ENCODE peak calls at places on chromosomes 12 and 14, in ten cellular contexts. T is heart right ventricle; Z is upper lobe of right lung; V is neuronal stem cell; M is mucosa of descending colon; R is mesendoderm; O is PC-3; Q is ovary; S is OCI-LY7; W is CD8-positive, alpha-beta memory T cell. A is an unnamed sample.

GRCh38 chr14:61418749-61419148 is 97.4 kb downstream of the PRKCH start:
- DNase-seq in T (no peak), Z (no peak), V (no peak), M (no peak), R (no peak), O (no peak), Q (no peak), S (no peak), W (no peak), A (no peak)

GRCh38 chr14:105933238-105933637 is 406.9 kb downstream of the TMEM121 start:
- DNase-seq in T (no peak), Z (no peak), V (no peak), M (no peak), R (no peak), O (no peak), Q (no peak), S (no peak), W (no peak), A (peak; percentile 16)

GRCh38 chr12:70332236-70332635 is 33.9 kb upstream of the KCNMB4 start:
- DNase-seq in T (no peak), Z (no peak), V (no peak), M (no peak), R (peak; percentile 44), O (no peak), Q (no peak), S (no peak), W (no peak), A (no peak)

GRCh38 chr14:95493503-95493902 is 22.9 kb downstream of the SYNE3 start:
- DNase-seq in T (no peak), Z (no peak), V (no peak), M (peak; percentile 21), R (no peak), O (no peak), Q (no peak), S (no peak), W (no peak), A (no peak)

GRCh38 chr12:11749943-11750690 is 100.6 kb downstream of the ETV6 start:
- DNase-seq in T (no peak), Z (no peak), V (no peak), M (no peak), R (no peak), O (no peak), Q (no peak), S (peak; percentile 93), W (no peak), A (no peak)

GRCh38 chr12:38138225-38139221 is 178.1 kb upstream of the ALG10B start:
- DNase-seq in T (no peak), Z (peak; percentile 77), V (peak; percentile 24), M (peak; percentile 51), R (peak; percentile 57), O (peak; percentile 96), Q (peak; percentile 51), S (peak; percentile 49), W (peak; percentile 52), A (peak; percentile 64)

GRCh38 chr12:92349635-92350034 is 204.0 kb upstream of the BTG1 start:
- DNase-seq in T (no peak), Z (no peak), V (no peak), M (no peak), R (no peak), O (no peak), Q (no peak), S (no peak), W (no peak), A (no peak)

GRCh38 chr14:93337884-93338283 is 5.0 kb upstream of the BTBD7 start:
- DNase-seq in T (no peak), Z (no peak), V (no peak), M (no peak), R (no peak), O (no peak), Q (no peak), S (no peak), W (no peak), A (no peak)

GRCh38 chr12:70664463-70664862 is 27.2 kb upstream of the PTPRB start:
- DNase-seq in T (no peak), Z (no peak), V (peak; percentile 55), M (no peak), R (peak; percentile 11), O (no peak), Q (no peak), S (no peak), W (no peak), A (no peak)

DNA sequence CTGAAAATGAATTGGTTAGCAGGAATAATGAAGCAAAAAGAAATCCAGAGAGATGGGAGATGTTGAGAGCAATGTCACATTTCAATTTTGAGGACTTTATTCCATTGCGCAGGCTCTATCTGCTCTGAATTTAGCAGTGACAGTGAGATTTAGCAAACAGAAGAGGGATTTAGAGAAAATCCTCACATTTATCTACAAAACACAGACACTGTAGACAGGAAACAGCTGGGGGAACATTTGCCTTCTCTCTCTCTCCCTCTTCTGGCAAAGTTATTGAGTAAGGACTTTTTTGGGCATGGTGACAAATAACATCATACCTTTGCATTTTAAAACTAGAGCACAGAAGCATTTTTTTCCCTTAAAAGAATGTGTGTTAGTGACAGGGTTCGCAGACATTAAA is at the start of gene IGF1:
- DNase-seq in T (no peak), Z (no peak), V (no peak), M (no peak), R (peak; percentile 38), O (no peak), Q (no peak), S (no peak), W (no peak), A (no peak)
- H3K4me3 ChIP-seq in T (peak within 1 kb of the TSS; percentile 52), Z (peak within 1 kb of the TSS; percentile 36), V (no peak within 1 kb of the TSS), M (no peak within 1 kb of the TSS), R (no peak within 1 kb of the TSS), O (no peak within 1 kb of the TSS), Q (peak within 1 kb of the TSS; percentile 37), S (no peak within 1 kb of the TSS), W (no peak within 1 kb of the TSS), A (no peak within 1 kb of the TSS)

GRCh38 chr12:47758834-47759690 is at the start of gene RAPGEF3:
- DNase-seq in T (peak; percentile 89), Z (peak; percentile 94), V (peak; percentile 63), M (peak; percentile 89), R (peak; percentile 89), O (peak; percentile 87), Q (peak; percentile 86), S (peak; percentile 78), W (peak; percentile 58), A (peak; percentile 84)

GRCh38 chr12:47757840-47758583 is 668 bp downstream of the RAPGEF3 start:
- DNase-seq in T (peak; percentile 57), Z (peak; percentile 82), V (no peak), M (peak; percentile 64), R (peak; percentile 72), O (no peak), Q (peak; percentile 73), S (no peak), W (no peak), A (no peak)

GRCh38 chr12:47755655-47756562 is 2.8 kb downstream of the RAPGEF3 start:
- DNase-seq in T (no peak), Z (no peak), V (no peak), M (peak; percentile 82), R (no peak), O (no peak), Q (no peak), S (no peak), W (no peak), A (no peak)

GRCh38 chr12:47757360-47757839 is 1.3 kb downstream of the RAPGEF3 start:
- DNase-seq in T (no peak), Z (peak; percentile 69), V (no peak), M (no peak), R (no peak), O (no peak), Q (no peak), S (no peak), W (no peak), A (no peak)

DNA sequence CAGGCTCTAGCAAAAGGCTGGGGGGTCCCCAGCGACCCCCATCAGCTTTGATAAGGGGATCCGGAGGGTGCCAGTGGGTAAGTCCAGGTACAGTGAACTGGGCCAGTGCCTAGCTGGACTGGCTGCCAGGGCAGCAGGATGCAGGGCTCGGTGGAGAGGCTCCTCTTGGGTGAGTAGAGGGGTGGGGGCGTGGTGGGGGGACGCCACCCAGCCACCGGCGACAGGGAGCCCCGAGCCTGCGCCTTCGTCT is 171 bp downstream of the RAPGEF3 start:
- DNase-seq in T (no peak), Z (no peak), V (no peak), M (no peak), R (no peak), O (no peak), Q (peak; percentile 41), S (no peak), W (no peak), A (no peak)
- H3K4me1 ChIP-seq in T (peaks cover 79% of the 10 kb centered on the region), Z (peaks cover 50% of the 10 kb centered on the region), V (peaks cover 17% of the 10 kb centered on the region), M (peaks cover 38% of the 10 kb centered on the region), R (peaks cover 37% of the 10 kb centered on the region), O (peaks cover 48% of the 10 kb centered on the region), Q (peaks cover 22% of the 10 kb centered on the region), S (peaks cover 39% of the 10 kb centered on the region), W (peaks cover 11% of the 10 kb centered on the region), A (peaks cover 27% of the 10 kb centered on the region)

DNA sequence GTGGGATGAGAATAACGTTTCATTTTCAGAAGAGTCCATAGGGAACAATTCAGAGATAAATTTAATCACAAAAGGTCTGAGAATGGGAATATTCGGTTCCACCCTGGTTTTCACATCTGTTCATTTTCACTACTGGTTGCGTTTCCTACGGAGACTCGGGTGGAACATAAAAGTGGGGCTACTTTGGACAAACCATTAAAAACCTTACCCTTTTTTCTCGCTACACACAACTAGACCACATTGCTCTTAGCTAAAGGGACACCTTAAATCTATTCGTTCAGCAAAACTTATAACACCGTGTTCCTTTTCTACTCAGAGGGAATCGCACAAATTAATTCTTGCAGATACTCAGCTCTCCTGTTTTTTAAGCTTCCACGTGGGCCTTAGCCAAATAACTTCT is 1.0 kb upstream of the SUDS3 start:
- DNase-seq in T (no peak), Z (no peak), V (no peak), M (no peak), R (no peak), O (no peak), Q (no peak), S (no peak), W (no peak), A (no peak)
- H3K4me3 ChIP-seq in T (peak overlapping the region; percentile 89), Z (peak overlapping the region; percentile 84), V (no peak overlapping the region), M (no peak overlapping the region), R (no peak overlapping the region), O (peak overlapping the region; percentile 84), Q (peak overlapping the region; percentile 100), S (peak overlapping the region; percentile 75), W (peak overlapping the region; percentile 86), A (no peak overlapping the region)

GRCh38 chr12:9784326-9784725 is 23.6 kb upstream of the CD69 start:
- DNase-seq in T (no peak), Z (no peak), V (no peak), M (no peak), R (no peak), O (no peak), Q (no peak), S (no peak), W (no peak), A (no peak)

GRCh38 chr12:9787340-9787737 is 26.6 kb upstream of the CD69 start:
- DNase-seq in T (no peak), Z (no peak), V (no peak), M (no peak), R (no peak), O (no peak), Q (no peak), S (no peak), W (no peak), A (peak; percentile 21)

GRCh38 chr12:9782547-9783382 is 22.1 kb upstream of the CD69 start:
- DNase-seq in T (no peak), Z (no peak), V (no peak), M (no peak), R (no peak), O (no peak), Q (no peak), S (no peak), W (no peak), A (no peak)

GRCh38 chr12:9784816-9785215 is 24.1 kb upstream of the CD69 start:
- DNase-seq in T (no peak), Z (no peak), V (no peak), M (no peak), R (no peak), O (no peak), Q (no peak), S (no peak), W (no peak), A (no peak)

GRCh38 chr12:9786726-9787339 is 26.1 kb upstream of the CD69 start:
- DNase-seq in T (no peak), Z (no peak), V (no peak), M (no peak), R (no peak), O (no peak), Q (no peak), S (no peak), W (no peak), A (no peak)
- H3K4me1 ChIP-seq in T (no peaks in the 10 kb centered on the region), Z (no peaks in the 10 kb centered on the region), V (no peaks in the 10 kb centered on the region), M (no peaks in the 10 kb centered on the region), R (no peaks in the 10 kb centered on the region), O (no peaks in the 10 kb centered on the region), Q (no peaks in the 10 kb centered on the region), S (no peaks in the 10 kb centered on the region), W (no peaks in the 10 kb centered on the region), A (peaks cover 6% of the 10 kb centered on the region)

A was measured in SJSA1.